ENCODE peak calls at places on chromosomes 5 and 9, in six cellular contexts. D is ELR, S is AG10803, M is AG04450, H is left colon, V is foreskin fibroblast. I is an unnamed sample.

GRCh38 chr9:134502261-134503211 is 139.1 kb upstream of the COL5A1 start:
- DNase-seq in D (peak; percentile 96), S (peak; percentile 99), M (peak; percentile 97), H (peak; percentile 42), V (peak; percentile 99), I (no peak)

GRCh38 chr5:1468247-1468612 is 23.0 kb upstream of the SLC6A3 start:
- DNase-seq in D (peak; percentile 13), S (peak; percentile 15), M (no peak), H (peak; percentile 43), V (no peak), I (no peak)

GRCh38 chr9:19294219-19294618 is 63.7 kb downstream of the DENND4C start:
- DNase-seq in D (no peak), S (no peak), M (no peak), H (no peak), V (no peak), I (no peak)

GRCh38 chr5:108623826-108624225 is 123.9 kb upstream of the FER start:
- DNase-seq in D (no peak), S (no peak), M (no peak), H (no peak), V (no peak), I (no peak)

GRCh38 chr9:89549031-89549644 is 51.2 kb upstream of the SEMA4D start:
- DNase-seq in D (peak; percentile 42), S (peak; percentile 51), M (peak; percentile 20), H (peak; percentile 92), V (peak; percentile 10), I (peak; percentile 78)

GRCh38 chr9:3908731-3909130 is 382.9 kb upstream of the RFX3 start:
- DNase-seq in D (no peak), S (peak; percentile 38), M (no peak), H (no peak), V (no peak), I (no peak)

GRCh38 chr9:133359420-133360175 is 3.2 kb downstream of the SURF2 start:
- DNase-seq in D (no peak), S (no peak), M (no peak), H (no peak), V (no peak), I (no peak)

GRCh38 chr5:139698461-139699146 is 50.5 kb downstream of the CXXC5 start:
- DNase-seq in D (no peak), S (peak; percentile 86), M (peak; percentile 41), H (peak; percentile 73), V (peak; percentile 81), I (no peak)

GRCh38 chr5:1100652-1101574 is 10.9 kb downstream of the SLC12A7 start:
- DNase-seq in D (no peak), S (no peak), M (no peak), H (no peak), V (no peak), I (no peak)

GRCh38 chr9:26391036-26391435 is 501.6 kb downstream of the CAAP1 start:
- DNase-seq in D (peak; percentile 14), S (no peak), M (no peak), H (no peak), V (no peak), I (no peak)

GRCh38 chr5:122119205-122119604 is 10.1 kb upstream of the ZNF474 start:
- DNase-seq in D (no peak), S (no peak), M (no peak), H (no peak), V (no peak), I (no peak)

GRCh38 chr5:15447209-15447608 is 52.8 kb upstream of the FBXL7 start:
- DNase-seq in D (no peak), S (no peak), M (no peak), H (no peak), V (no peak), I (no peak)

GRCh38 chr5:32100230-32100629 is 73.9 kb downstream of the GOLPH3 start:
- DNase-seq in D (no peak), S (peak; percentile 48), M (no peak), H (no peak), V (peak; percentile 40), I (no peak)

I was measured in immature natural killer cell.